ENCODE peak calls at places on chromosomes 1 and 21, in four cellular contexts. E, R, T and Q are unnamed samples.

GRCh38 chr21:43967981-43968380 is 44.1 kb upstream of the TRAPPC10 start:
- DNase-seq in T (no peak), R (no peak), E (no peak), Q (no peak)

GRCh38 chr1:1610796-1611597 is 4.3 kb upstream of the MIB2 start:
- DNase-seq in T (no peak), E (no peak), R (no peak), Q (no peak)

GRCh38 chr1:55235722-55236121 is 20.6 kb upstream of the USP24 start:
- DNase-seq in T (no peak), E (no peak), R (no peak), Q (no peak)

GRCh38 chr1:65229754-65230339 is 79.5 kb upstream of the DNAJC6 start:
- DNase-seq in E (no peak), R (no peak), T (peak), Q (no peak)

GRCh38 chr1:116940809-116941640 is 31.3 kb downstream of the PTGFRN start:
- DNase-seq in E (no peak), T (peak), R (no peak), Q (no peak)

GRCh38 chr1:96355961-96356360 is 365.6 kb upstream of the PTBP2 start:
- DNase-seq in R (no peak), E (no peak), T (no peak), Q (no peak)

GRCh38 chr1:175221548-175222175 is 29.1 kb upstream of the KIAA0040 start:
- DNase-seq in E (no peak), T (peak), R (no peak), Q (no peak)

GRCh38 chr21:43618940-43619339 is 40.3 kb downstream of the HSF2BP start:
- DNase-seq in R (no peak), T (no peak), E (no peak), Q (no peak)